ENCODE peak calls at places on chromosomes 1 and 21, in four cellular contexts. One of them, this sample, is unnamed.

GRCh38 chr21:23853796-23854379 is 1753.4 kb downstream of the MRPL39 start:
- DNase-seq in PC-3: peak
- DNase-seq in ovary: no peak
- DNase-seq in hepatocyte: peak
- DNase-seq in this sample: no peak

GRCh38 chr1:227944066-227944930 is 3.4 kb downstream of the WNT9A start:
- DNase-seq in ovary: peak
- DNase-seq in PC-3: no peak
- DNase-seq in hepatocyte: peak
- DNase-seq in this sample: no peak

GRCh38 chr1:206493279-206493678 is 14.1 kb upstream of the RASSF5 start:
- DNase-seq in PC-3: no peak
- DNase-seq in hepatocyte: no peak
- DNase-seq in ovary: no peak
- DNase-seq in this sample: no peak

GRCh38 chr1:184272178-184272866 is 114.5 kb upstream of the C1orf21 start:
- DNase-seq in ovary: no peak
- DNase-seq in PC-3: no peak
- DNase-seq in hepatocyte: no peak
- DNase-seq in this sample: no peak

GRCh38 chr1:4003846-4004505 is 103.9 kb upstream of the C1orf174 start:
- DNase-seq in ovary: no peak
- DNase-seq in PC-3: no peak
- DNase-seq in hepatocyte: no peak
- DNase-seq in this sample: no peak

GRCh38 chr1:211742889-211743529 is 67.6 kb upstream of the NEK2 start:
- DNase-seq in PC-3: no peak
- DNase-seq in ovary: no peak
- DNase-seq in hepatocyte: no peak
- DNase-seq in this sample: no peak

GRCh38 chr1:150528196-150528595 is 12.6 kb downstream of the FALEC start:
- DNase-seq in hepatocyte: no peak
- DNase-seq in PC-3: peak
- DNase-seq in ovary: no peak
- DNase-seq in this sample: no peak

GRCh38 chr1:180966744-180967536 is 54.2 kb downstream of the KIAA1614 start:
- DNase-seq in PC-3: no peak
- DNase-seq in ovary: no peak
- DNase-seq in hepatocyte: no peak
- DNase-seq in this sample: no peak

GRCh38 chr1:64983110-64983509 is 16.8 kb upstream of the JAK1 start:
- DNase-seq in hepatocyte: peak
- DNase-seq in PC-3: peak
- DNase-seq in ovary: no peak
- DNase-seq in this sample: no peak

GRCh38 chr1:167114725-167115124 is 20.9 kb downstream of the STYXL2 start:
- DNase-seq in PC-3: no peak
- DNase-seq in hepatocyte: no peak
- DNase-seq in ovary: no peak
- DNase-seq in this sample: no peak

GRCh38 chr1:13803546-13804239 is 103.7 kb downstream of the PRDM2 start:
- DNase-seq in ovary: no peak
- DNase-seq in hepatocyte: no peak
- DNase-seq in PC-3: no peak
- DNase-seq in this sample: no peak

GRCh38 chr21:38249256-38249655 is 7.5 kb upstream of the KCNJ15 start:
- DNase-seq in ovary: no peak
- DNase-seq in PC-3: no peak
- DNase-seq in hepatocyte: no peak
- DNase-seq in this sample: no peak

GRCh38 chr1:111515291-111516007 is 12.0 kb upstream of the ADORA3 start:
- DNase-seq in hepatocyte: no peak
- DNase-seq in ovary: peak
- DNase-seq in PC-3: no peak
- DNase-seq in this sample: no peak

GRCh38 chr1:91523462-91523861 is 22.8 kb downstream of the CDC7 start:
- DNase-seq in ovary: no peak
- DNase-seq in hepatocyte: no peak
- DNase-seq in PC-3: no peak
- DNase-seq in this sample: no peak

GRCh38 chr1:19563336-19564097 is 78.2 kb upstream of the CAPZB start:
- DNase-seq in PC-3: no peak
- DNase-seq in hepatocyte: peak
- DNase-seq in ovary: peak
- DNase-seq in this sample: peak

GRCh38 chr21:39661121-39661520 is 48.4 kb downstream of the B3GALT5 start:
- DNase-seq in hepatocyte: no peak
- DNase-seq in PC-3: no peak
- DNase-seq in ovary: no peak
- DNase-seq in this sample: no peak

GRCh38 chr1:106268070-106268469 is 788.4 kb upstream of the PRMT6 start:
- DNase-seq in hepatocyte: peak
- DNase-seq in PC-3: peak
- DNase-seq in ovary: no peak
- DNase-seq in this sample: no peak

GRCh38 chr1:9852410-9853301 is 28.9 kb upstream of the CLSTN1 start:
- DNase-seq in hepatocyte: peak
- DNase-seq in PC-3: no peak
- DNase-seq in ovary: no peak
- DNase-seq in this sample: no peak

GRCh38 chr1:193211539-193211938 is 25.1 kb upstream of the B3GALT2 start:
- DNase-seq in ovary: no peak
- DNase-seq in PC-3: peak
- DNase-seq in hepatocyte: peak
- DNase-seq in this sample: no peak

GRCh38 chr1:15719721-15720120 is 16.3 kb upstream of the SLC25A34 start:
- DNase-seq in PC-3: no peak
- DNase-seq in hepatocyte: no peak
- DNase-seq in ovary: no peak
- DNase-seq in this sample: no peak

GRCh38 chr21:34874689-34875513 is 174.2 kb downstream of the RUNX1 start:
- DNase-seq in hepatocyte: no peak
- DNase-seq in PC-3: no peak
- DNase-seq in ovary: no peak
- DNase-seq in this sample: no peak

GRCh38 chr1:37574834-37575479 is 18.2 kb downstream of the DNALI1 start:
- DNase-seq in ovary: no peak
- DNase-seq in hepatocyte: no peak
- DNase-seq in PC-3: peak
- DNase-seq in this sample: no peak

GRCh38 chr21:38590449-38590848 is 92.2 kb upstream of the ERG start:
- DNase-seq in PC-3: no peak
- DNase-seq in ovary: no peak
- DNase-seq in hepatocyte: no peak
- DNase-seq in this sample: no peak

GRCh38 chr1:22971161-22972062 is 1.3 kb downstream of the LACTBL1 start:
- DNase-seq in hepatocyte: peak
- DNase-seq in ovary: no peak
- DNase-seq in PC-3: peak
- DNase-seq in this sample: no peak

GRCh38 chr1:15727021-15727420 is 9.0 kb upstream of the SLC25A34 start:
- DNase-seq in ovary: no peak
- DNase-seq in hepatocyte: no peak
- DNase-seq in PC-3: no peak
- DNase-seq in this sample: no peak

GRCh38 chr1:108897865-108898720 is 21.3 kb downstream of the GPSM2 start:
- DNase-seq in ovary: no peak
- DNase-seq in hepatocyte: peak
- DNase-seq in PC-3: peak
- DNase-seq in this sample: no peak

GRCh38 chr1:11280719-11281376 is 7.8 kb downstream of the UBIAD1 start:
- DNase-seq in ovary: no peak
- DNase-seq in hepatocyte: no peak
- DNase-seq in PC-3: no peak
- DNase-seq in this sample: no peak

GRCh38 chr1:11281518-11282331 is 8.7 kb downstream of the UBIAD1 start:
- DNase-seq in hepatocyte: no peak
- DNase-seq in ovary: peak
- DNase-seq in PC-3: peak
- DNase-seq in this sample: no peak

GRCh38 chr1:11283148-11283547 is 10.2 kb downstream of the UBIAD1 start:
- DNase-seq in PC-3: no peak
- DNase-seq in hepatocyte: no peak
- DNase-seq in ovary: no peak
- DNase-seq in this sample: no peak

GRCh38 chr1:11279152-11279551 is 6.2 kb downstream of the UBIAD1 start:
- DNase-seq in hepatocyte: no peak
- DNase-seq in ovary: no peak
- DNase-seq in PC-3: no peak
- DNase-seq in this sample: no peak

GRCh38 chr1:11279630-11280029 is 6.6 kb downstream of the UBIAD1 start:
- DNase-seq in hepatocyte: no peak
- DNase-seq in PC-3: no peak
- DNase-seq in ovary: no peak
- DNase-seq in this sample: no peak
- TF ChIP-seq CTCF in hepatocyte: no peak
- TF ChIP-seq CTCF in PC-3: no peak
- TF ChIP-seq CTCF in ovary: no peak
- TF ChIP-seq CTCF in this sample: no peak

GRCh38 chr1:28247603-28248272 is 11.6 kb upstream of the SESN2 start:
- DNase-seq in PC-3: no peak
- DNase-seq in hepatocyte: no peak
- DNase-seq in ovary: no peak
- DNase-seq in this sample: no peak
- H3K4me3 ChIP-seq in PC-3: peak
- H3K4me3 ChIP-seq in hepatocyte: no peak
- H3K4me3 ChIP-seq in ovary: peak
- H3K4me3 ChIP-seq in this sample: peak

GRCh38 chr21:25791321-25791720 is 56.5 kb downstream of the GABPA start:
- DNase-seq in PC-3: peak
- DNase-seq in hepatocyte: no peak
- DNase-seq in ovary: no peak
- DNase-seq in this sample: no peak

GRCh38 chr21:25788677-25789076 is 53.9 kb downstream of the GABPA start:
- DNase-seq in hepatocyte: no peak
- DNase-seq in ovary: no peak
- DNase-seq in PC-3: no peak
- DNase-seq in this sample: no peak

GRCh38 chr21:25790122-25790951 is 55.6 kb downstream of the GABPA start:
- DNase-seq in hepatocyte: peak
- DNase-seq in ovary: no peak
- DNase-seq in PC-3: peak
- DNase-seq in this sample: no peak
- TF ChIP-seq CTCF in hepatocyte: peak
- TF ChIP-seq CTCF in ovary: no peak
- TF ChIP-seq CTCF in PC-3: peak
- TF ChIP-seq CTCF in this sample: no peak

GRCh38 chr1:31702836-31703404 is 897 bp downstream of the COL16A1 start:
- DNase-seq in ovary: no peak
- DNase-seq in PC-3: no peak
- DNase-seq in hepatocyte: no peak
- DNase-seq in this sample: no peak

GRCh38 chr1:31704261-31705079 is 653 bp upstream of the COL16A1 start:
- DNase-seq in hepatocyte: peak
- DNase-seq in ovary: no peak
- DNase-seq in PC-3: peak
- DNase-seq in this sample: no peak

GRCh38 chr1:31706384-31707058 is 2.7 kb upstream of the COL16A1 start:
- DNase-seq in ovary: no peak
- DNase-seq in PC-3: no peak
- DNase-seq in hepatocyte: no peak
- DNase-seq in this sample: no peak

GRCh38 chr1:31703431-31704260 is at the start of gene COL16A1:
- DNase-seq in ovary: peak
- DNase-seq in hepatocyte: peak
- DNase-seq in PC-3: no peak
- DNase-seq in this sample: peak

DNA sequence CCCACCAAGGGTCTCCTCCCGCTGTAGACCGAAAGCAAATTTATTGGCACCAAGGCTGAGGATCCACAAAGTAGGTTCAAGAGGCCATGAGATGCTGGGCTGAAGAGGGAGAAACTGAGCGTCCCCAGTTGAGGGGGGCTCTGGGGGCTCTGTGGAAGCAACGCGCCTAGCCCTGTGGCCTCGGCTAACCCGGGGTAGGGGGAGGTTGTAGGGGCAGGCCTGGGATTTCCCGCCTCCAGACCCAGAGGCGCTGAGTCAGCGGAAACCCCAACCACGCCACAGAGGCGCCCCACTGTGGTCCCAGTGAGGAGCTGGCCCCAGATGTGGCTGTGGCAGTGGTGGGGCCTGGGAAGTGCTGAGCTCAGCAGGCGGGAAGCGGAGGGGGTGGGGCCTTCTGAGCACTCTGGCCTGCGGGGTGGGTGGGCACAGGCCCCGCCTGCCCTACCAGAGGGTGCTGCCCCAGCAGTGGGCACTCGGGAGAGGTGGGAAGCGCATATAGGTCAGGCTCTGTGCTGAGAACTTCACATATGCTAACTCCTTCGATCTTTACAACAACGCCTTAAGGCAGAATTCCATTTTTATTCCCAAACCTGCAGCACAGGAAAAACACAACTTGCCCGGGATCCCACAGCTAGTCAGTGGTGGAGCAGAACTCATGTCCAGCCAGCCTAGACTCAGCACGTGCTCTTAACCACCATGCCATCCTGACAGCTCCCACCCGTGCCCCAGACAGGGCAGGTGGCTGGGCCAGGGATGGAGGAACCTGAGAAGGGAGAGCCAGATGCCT is 1.5 kb upstream of the COL16A1 start:
- DNase-seq in hepatocyte: peak
- DNase-seq in PC-3: peak
- DNase-seq in ovary: peak
- DNase-seq in this sample: peak
- H3K4me3 ChIP-seq in hepatocyte: no peak
- H3K4me3 ChIP-seq in PC-3: no peak
- H3K4me3 ChIP-seq in ovary: no peak
- H3K4me3 ChIP-seq in this sample: peak

DNA sequence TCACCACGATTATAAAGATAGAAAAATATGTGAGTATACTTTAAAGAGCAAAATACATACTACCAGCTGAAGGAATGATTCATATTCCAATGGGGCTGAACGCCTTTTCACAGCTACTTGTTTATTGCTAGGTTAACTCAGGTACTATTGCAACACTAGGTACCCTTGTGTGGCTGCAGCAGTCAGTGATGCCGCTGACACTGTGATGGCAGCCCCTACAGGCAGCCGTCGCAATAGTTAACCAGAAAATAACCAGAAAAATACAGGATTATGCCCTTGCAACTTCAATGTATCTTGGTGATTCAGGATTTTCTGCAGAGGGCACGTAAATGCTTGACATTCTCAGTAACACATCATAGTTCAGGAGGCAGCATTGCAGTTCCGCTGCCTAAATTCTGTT is 1.6 kb upstream of the MARK1 start:
- DNase-seq in hepatocyte: peak
- DNase-seq in ovary: no peak
- DNase-seq in PC-3: no peak
- DNase-seq in this sample: no peak
- TF ChIP-seq CTCF in hepatocyte: peak
- TF ChIP-seq CTCF in ovary: no peak
- TF ChIP-seq CTCF in PC-3: peak
- TF ChIP-seq CTCF in this sample: no peak

DNA sequence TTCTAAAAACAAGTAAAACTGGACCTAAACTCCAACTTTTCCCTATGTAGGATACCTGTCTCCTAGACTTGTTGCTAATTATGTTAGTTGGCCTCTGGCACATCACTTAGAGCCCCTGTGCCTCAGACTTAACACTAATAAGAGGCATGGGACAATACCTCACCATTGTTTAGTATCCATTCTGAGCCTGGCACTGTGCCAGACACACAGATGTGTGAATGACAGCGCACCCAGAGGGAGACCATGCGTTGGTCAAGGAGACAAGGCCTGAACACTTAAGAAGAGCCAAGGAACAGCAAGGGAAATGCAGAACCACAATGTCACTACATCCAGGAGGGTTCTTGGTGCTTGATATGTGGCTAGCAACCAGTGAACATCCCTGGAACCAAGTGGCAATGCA is 189.1 kb downstream of the FGGY start:
- DNase-seq in PC-3: no peak
- DNase-seq in hepatocyte: no peak
- DNase-seq in ovary: no peak
- DNase-seq in this sample: no peak
- H3K4me3 ChIP-seq in PC-3: no peak
- H3K4me3 ChIP-seq in hepatocyte: no peak
- H3K4me3 ChIP-seq in ovary: no peak
- H3K4me3 ChIP-seq in this sample: no peak